ENCODE peak calls at places on chromosomes 3 and 15, in six cellular contexts. L is natural killer cell; I is omental fat pad; J is activated CD8-positive, alpha-beta T cell treated with anti-CD3 and anti-CD28 coated beads for 36 hours; F is PC-3; A is gastrocnemius medialis. Q is an unnamed sample.

GRCh38 chr15:31081568-31082250 is 19.8 kb downstream of the TRPM1 start:
- ATAC-seq in I (no peak), A (peak), F (peak), L (no peak), J (no peak), Q (no peak)

GRCh38 chr15:58795825-58796224 is 24.7 kb downstream of the MINDY2 start:
- ATAC-seq in L (no peak), F (no peak), J (peak), A (no peak), I (no peak), Q (no peak)

GRCh38 chr3:39147711-39148115 is 5.7 kb downstream of the CSRNP1 start:
- ATAC-seq in I (no peak), J (no peak), F (no peak), L (no peak), A (no peak), Q (no peak)

GRCh38 chr3:139691619-139692018 is 13.8 kb upstream of the NMNAT3 start:
- ATAC-seq in L (no peak), A (no peak), J (no peak), I (no peak), F (no peak), Q (no peak)

GRCh38 chr3:31648286-31648968 is 115.7 kb downstream of the STT3B start:
- ATAC-seq in J (peak), A (no peak), L (no peak), F (peak), I (no peak), Q (no peak)

GRCh38 chr15:60751985-60752952 is 273.3 kb upstream of the ICE2 start:
- ATAC-seq in I (no peak), J (no peak), A (peak), L (no peak), F (no peak), Q (peak)

GRCh38 chr15:35842631-35843030 is 296.7 kb upstream of the DPH6 start:
- ATAC-seq in L (no peak), I (no peak), J (no peak), A (no peak), F (no peak), Q (no peak)

GRCh38 chr3:499362-499761 is 302.8 kb downstream of the CHL1 start:
- ATAC-seq in L (no peak), I (no peak), A (no peak), J (no peak), F (no peak), Q (no peak)

GRCh38 chr15:77497108-77497737 is 76.5 kb downstream of the HMG20A start:
- ATAC-seq in J (no peak), A (peak), F (peak), L (no peak), I (peak), Q (peak)

GRCh38 chr15:38427380-38427779 is 26.5 kb upstream of the FAM98B start:
- ATAC-seq in F (peak), L (no peak), I (no peak), J (peak), A (no peak), Q (no peak)

GRCh38 chr3:126781889-126782491 is 78.0 kb downstream of the CHCHD6 start:
- ATAC-seq in A (no peak), F (peak), I (peak), J (no peak), L (no peak), Q (peak)

GRCh38 chr3:111720681-111721380 is 125.7 kb upstream of the ZBED2 start:
- ATAC-seq in L (no peak), J (no peak), A (no peak), I (no peak), F (no peak), Q (no peak)

GRCh38 chr3:183896610-183897009 is 11.9 kb upstream of the PARL start:
- ATAC-seq in J (no peak), A (no peak), F (no peak), I (no peak), L (no peak), Q (no peak)

GRCh38 chr15:50051811-50052419 is 67.1 kb downstream of the ATP8B4 start:
- ATAC-seq in L (peak), F (peak), A (no peak), I (peak), J (no peak), Q (peak)

GRCh38 chr3:149625795-149626194 is 32.0 kb downstream of the WWTR1 start:
- ATAC-seq in I (no peak), L (no peak), F (no peak), J (no peak), A (no peak), Q (no peak)

GRCh38 chr3:69079269-69080159 is 651 bp downstream of the UBA3 start:
- ATAC-seq in A (no peak), J (no peak), I (peak), F (peak), L (no peak), Q (peak)

GRCh38 chr3:183768114-183768513 is 57.3 kb downstream of the MAP6D1 start:
- ATAC-seq in J (no peak), F (no peak), I (no peak), L (no peak), A (no peak), Q (no peak)

GRCh38 chr15:28260317-28260716 is 61.7 kb downstream of the HERC2 start:
- ATAC-seq in L (no peak), I (no peak), A (no peak), F (no peak), J (no peak), Q (no peak)

GRCh38 chr3:128100638-128101037 is 23.0 kb downstream of the RUVBL1 start:
- ATAC-seq in A (no peak), L (no peak), J (no peak), I (no peak), F (no peak), Q (no peak)

Q was measured in gastroesophageal sphincter.